ENCODE peak calls at places on chromosomes 5 and 9, in six cellular contexts. F, B, J, W, O and P are unnamed samples.
A peak's percentile ranks its signal among the peaks of the same experiment; 100 is the strongest.

GRCh38 chr5:130541617-130542221 is 623.3 kb downstream of the HINT1 start:
- DNase-seq in J (no peak), F (no peak), O (no peak), B (peak; percentile 88), W (no peak), P (no peak)

GRCh38 chr9:5438301-5439162 is 807 bp upstream of the PLGRKT start:
- DNase-seq in O (no peak), B (peak; percentile 40), W (no peak), F (peak; percentile 74), J (no peak), P (peak; percentile 56)

GRCh38 chr5:160444407-160444806 is 22.8 kb downstream of the PTTG1 start:
- DNase-seq in O (no peak), B (no peak), J (no peak), F (no peak), W (no peak), P (no peak)

GRCh38 chr9:136059851-136060670 is 35.0 kb downstream of the NACC2 start:
- DNase-seq in F (no peak), B (peak; percentile 35), O (peak; percentile 11), W (no peak), J (peak; percentile 6), P (peak; percentile 62)

GRCh38 chr5:54311178-54311811 is 922 bp upstream of the ARL15 start:
- DNase-seq in B (peak; percentile 33), W (no peak), O (no peak), J (no peak), F (no peak), P (peak; percentile 26)

GRCh38 chr9:133137451-133138231 is 16.6 kb upstream of the RALGDS start:
- DNase-seq in J (no peak), F (peak; percentile 62), B (no peak), O (no peak), W (peak; percentile 72), P (no peak)

GRCh38 chr9:127520941-127521918 is 69.9 kb downstream of the LRSAM1 start:
- DNase-seq in F (no peak), B (peak; percentile 87), J (no peak), O (peak; percentile 46), W (peak; percentile 61), P (peak; percentile 83)

GRCh38 chr5:156121834-156122386 is 205.1 kb upstream of the SGCD start:
- DNase-seq in W (no peak), B (no peak), J (no peak), O (no peak), F (no peak), P (peak; percentile 61)

GRCh38 chr5:36374275-36374862 is 72.7 kb upstream of the RANBP3L start:
- DNase-seq in W (no peak), B (peak; percentile 93), F (no peak), J (no peak), O (no peak), P (peak; percentile 48)

GRCh38 chr5:135126688-135127603 is 92.9 kb upstream of the PITX1 start:
- DNase-seq in O (no peak), J (no peak), B (no peak), W (no peak), F (no peak), P (no peak)

GRCh38 chr5:134131578-134132350 is 17.3 kb downstream of the TCF7 start:
- DNase-seq in O (peak; percentile 5), W (peak; percentile 20), F (peak; percentile 29), J (no peak), B (no peak), P (no peak)

GRCh38 chr5:124871299-124871698 is 124.9 kb upstream of the ZNF608 start:
- DNase-seq in W (no peak), O (no peak), B (peak; percentile 59), F (no peak), J (no peak), P (peak; percentile 61)

GRCh38 chr9:37922391-37923120 is 18.6 kb upstream of the SLC25A51 start:
- DNase-seq in W (peak; percentile 78), B (no peak), O (no peak), J (no peak), F (no peak), P (no peak)

GRCh38 chr5:73030531-73030930 is 74.7 kb downstream of the FCHO2 start:
- DNase-seq in F (no peak), W (no peak), B (no peak), O (no peak), J (no peak), P (no peak)

GRCh38 chr5:89028579-89029272 is 145.7 kb upstream of the MEF2C start:
- DNase-seq in W (no peak), O (no peak), F (no peak), J (no peak), B (peak; percentile 67), P (peak; percentile 13)

GRCh38 chr5:127878174-127878750 is 175.1 kb downstream of the CCDC192 start:
- DNase-seq in F (peak; percentile 10), O (peak; percentile 66), B (peak; percentile 57), W (peak; percentile 47), J (no peak), P (peak; percentile 57)

GRCh38 chr5:115773010-115773580 is 43.4 kb downstream of the CDO1 start:
- DNase-seq in O (no peak), B (peak; percentile 14), W (peak; percentile 28), J (no peak), F (no peak), P (no peak)

GRCh38 chr5:31898246-31898645 is 259.3 kb downstream of the PDZD2 start:
- DNase-seq in W (no peak), O (no peak), F (no peak), J (no peak), B (no peak), P (no peak)

GRCh38 chr9:118721923-118722322 is 647.3 kb downstream of the BRINP1 start:
- DNase-seq in J (no peak), F (no peak), B (no peak), O (no peak), W (no peak), P (no peak)

GRCh38 chr9:16809912-16810610 is 60.4 kb downstream of the BNC2 start:
- DNase-seq in O (peak; percentile 90), F (no peak), W (no peak), B (no peak), J (no peak), P (no peak)

GRCh38 chr5:9686211-9686610 is 56.1 kb upstream of the TAS2R1 start:
- DNase-seq in O (no peak), B (no peak), J (no peak), F (no peak), W (no peak), P (peak; percentile 83)

GRCh38 chr5:91219141-91219802 is 163.8 kb downstream of the ARRDC3 start:
- DNase-seq in J (no peak), O (no peak), W (peak; percentile 30), B (peak; percentile 95), F (no peak), P (peak; percentile 85)

GRCh38 chr5:157961176-157961575 is 102.2 kb upstream of the CLINT1 start:
- DNase-seq in W (no peak), J (no peak), F (no peak), O (no peak), B (no peak), P (no peak)

GRCh38 chr5:138033275-138033808 is 463 bp upstream of the FAM13B start:
- DNase-seq in F (no peak), J (no peak), B (no peak), W (no peak), O (no peak), P (no peak)

GRCh38 chr5:90547072-90547536 is 11.5 kb upstream of the ADGRV1 start:
- DNase-seq in F (no peak), B (no peak), O (no peak), J (no peak), W (no peak), P (no peak)

GRCh38 chr5:173642895-173643481 is 26.5 kb upstream of the BOD1 start:
- DNase-seq in F (no peak), W (no peak), J (no peak), B (no peak), O (no peak), P (no peak)

GRCh38 chr5:95870105-95870672 is 47.7 kb upstream of the GLRX start:
- DNase-seq in J (no peak), W (no peak), O (no peak), F (peak; percentile 71), B (peak; percentile 55), P (peak; percentile 87)

GRCh38 chr9:19271081-19271480 is 40.6 kb downstream of the DENND4C start:
- DNase-seq in F (no peak), J (no peak), O (no peak), B (no peak), W (no peak), P (no peak)

GRCh38 chr5:172689801-172690200 is 48.7 kb downstream of the NEURL1B start:
- DNase-seq in O (no peak), W (no peak), B (no peak), F (no peak), J (no peak), P (no peak)

GRCh38 chr9:36218011-36218410 is 27.3 kb downstream of the CLTA start:
- DNase-seq in O (no peak), B (no peak), W (no peak), F (no peak), J (no peak), P (no peak)

GRCh38 chr5:172853355-172853975 is 19.4 kb downstream of the ERGIC1 start:
- DNase-seq in B (peak; percentile 58), W (no peak), O (no peak), F (no peak), J (no peak), P (peak; percentile 73)

GRCh38 chr9:88373018-88373417 is 15.2 kb upstream of the SPIN1 start:
- DNase-seq in W (no peak), F (no peak), O (no peak), J (no peak), B (no peak), P (no peak)

GRCh38 chr9:86407022-86407421 is 52.8 kb upstream of the TUT7 start:
- DNase-seq in W (no peak), F (peak; percentile 35), O (no peak), B (peak; percentile 85), J (no peak), P (peak; percentile 75)

GRCh38 chr5:132674671-132675506 is 1.1 kb downstream of the IL4 start:
- DNase-seq in W (no peak), O (no peak), B (peak; percentile 96), J (peak; percentile 66), F (peak; percentile 29), P (peak; percentile 98)

GRCh38 chr5:138574744-138575193 is 432 bp downstream of the HSPA9 start:
- DNase-seq in O (no peak), J (no peak), W (peak; percentile 29), B (peak; percentile 39), F (no peak), P (peak; percentile 24)

GRCh38 chr5:93340881-93341280 is 240.1 kb downstream of the NR2F1-AS1 start:
- DNase-seq in F (no peak), O (no peak), J (no peak), W (no peak), B (no peak), P (no peak)